ENCODE peak calls at places on chromosomes 2 and 18, in eight cellular contexts. H, B, U, W, N, L, Y and F are unnamed samples.

GRCh38 chr18:9848170-9848854 is 37.5 kb upstream of the TXNDC2 start:
- DNase-seq in H (no peak), B (no peak), U (no peak), W (no peak), N (no peak), L (peak; percentile 40), Y (no peak), F (no peak)

GRCh38 chr2:17976871-17977746 is 98.6 kb downstream of the KCNS3 start:
- DNase-seq in H (peak; percentile 86), B (no peak), U (no peak), W (peak; percentile 90), N (no peak), L (no peak), Y (no peak), F (no peak)

GRCh38 chr2:30681022-30681421 is 126.2 kb downstream of the CAPN13 start:
- DNase-seq in H (no peak), B (no peak), U (no peak), W (no peak), N (no peak), L (no peak), Y (no peak), F (no peak)

GRCh38 chr18:9835112-9835755 is 50.5 kb upstream of the TXNDC2 start:
- DNase-seq in H (no peak), B (peak; percentile 9), U (no peak), W (no peak), N (no peak), L (no peak), Y (no peak), F (no peak)

GRCh38 chr18:76491436-76491800 is 3.6 kb downstream of the ZNF516 start:
- DNase-seq in H (no peak), B (peak; percentile 73), U (peak; percentile 61), W (peak; percentile 33), N (peak; percentile 45), L (peak; percentile 78), Y (peak; percentile 78), F (no peak)

GRCh38 chr2:215680605-215681598 is 245.0 kb upstream of the FN1 start:
- DNase-seq in H (peak; percentile 60), B (no peak), U (no peak), W (no peak), N (no peak), L (no peak), Y (peak; percentile 51), F (no peak)

GRCh38 chr2:2012505-2012904 is 268.2 kb upstream of the PXDN start:
- DNase-seq in H (no peak), B (no peak), U (no peak), W (no peak), N (no peak), L (no peak), Y (no peak), F (no peak)

GRCh38 chr2:65706376-65706775 is 274.0 kb upstream of the SPRED2 start:
- DNase-seq in H (no peak), B (no peak), U (no peak), W (no peak), N (no peak), L (no peak), Y (no peak), F (no peak)

GRCh38 chr2:48315847-48316194 is 214.1 kb upstream of the STON1 start:
- DNase-seq in H (no peak), B (peak; percentile 60), U (no peak), W (no peak), N (no peak), L (peak; percentile 64), Y (peak; percentile 50), F (no peak)